ENCODE peak calls at places on chromosomes 11 and 22, in five cellular contexts. B is GM23338, Z is colonic mucosa, E is uterus, K is pancreas. M is an unnamed sample. For H3K36me3 and H3K4me1, the result is how much of the 10 kb centered on the place peaks cover.

GRCh38 chr22:27588273-27588672 is 213.3 kb downstream of the MN1 start:
- DNase-seq in K (no peak), E (no peak), Z (no peak), B (no peak), M (no peak)

GRCh38 chr11:16963316-16963876 is 50.8 kb downstream of the PLEKHA7 start:
- DNase-seq in K (no peak), E (no peak), B (no peak), Z (no peak), M (no peak)

GRCh38 chr11:64932324-64932723 is 3.4 kb downstream of the GPHA2 start:
- DNase-seq in E (no peak), B (no peak), K (no peak), Z (no peak), M (no peak)

GRCh38 chr11:25860677-25861445 is 471.1 kb upstream of the ANO3 start:
- DNase-seq in B (no peak), K (no peak), E (no peak), Z (peak), M (no peak)

GRCh38 chr11:94732617-94733292 is 35.4 kb upstream of the AMOTL1 start:
- DNase-seq in E (peak), K (no peak), B (no peak), Z (no peak), M (no peak)

GRCh38 chr11:123235117-123235686 is 40.2 kb upstream of the CLMP start:
- DNase-seq in Z (peak), K (peak), B (peak), E (peak), M (no peak)

GRCh38 chr11:37788141-37788877 is 1190.3 kb upstream of the RAG2 start:
- DNase-seq in K (no peak), Z (no peak), B (no peak), E (no peak), M (no peak)

GRCh38 chr22:23525510-23525909 is 54.6 kb downstream of the IGLL1 start:
- DNase-seq in B (no peak), Z (no peak), E (no peak), K (no peak), M (peak)

GRCh38 chr11:102577723-102578122 is 47.2 kb upstream of the MMP7 start:
- DNase-seq in E (no peak), B (no peak), K (no peak), Z (no peak), M (no peak)

GRCh38 chr11:35330924-35331323 is 88.4 kb downstream of the SLC1A2 start:
- DNase-seq in B (no peak), E (no peak), Z (no peak), K (no peak), M (no peak)

GRCh38 chr11:8913961-8914660 is 3.1 kb downstream of the AKIP1 start:
- DNase-seq in E (peak), Z (no peak), B (peak), K (no peak), M (no peak)

GRCh38 chr11:61889831-61890230 is 1.5 kb downstream of the FADS3 start:
- DNase-seq in K (peak), Z (no peak), E (no peak), B (no peak), M (no peak)

GRCh38 chr22:31134688-31135087 is 5.6 kb downstream of the PLA2G3 start:
- DNase-seq in K (no peak), E (no peak), Z (no peak), B (no peak), M (no peak)

GRCh38 chr22:49956418-49956770 is 4.2 kb upstream of the PIM3 start:
- DNase-seq in B (no peak), K (peak), E (no peak), Z (no peak), M (peak)

GRCh38 chr22:47337161-47337621 is 574.7 kb downstream of the TBC1D22A start:
- DNase-seq in Z (no peak), E (no peak), K (no peak), B (no peak), M (no peak)

GRCh38 chr11:35013514-35014191 is 97.2 kb downstream of the PDHX start:
- DNase-seq in B (no peak), K (no peak), E (no peak), Z (no peak), M (no peak)

GRCh38 chr11:126132319-126132718 is 69.7 kb upstream of the CDON start:
- DNase-seq in E (peak), Z (no peak), B (no peak), K (no peak), M (peak)

GRCh38 chr11:2095542-2095941 is 43.6 kb downstream of the IGF2 start:
- DNase-seq in Z (no peak), K (peak), B (no peak), E (no peak), M (no peak)

GRCh38 chr11:119696378-119697157 is 32.4 kb downstream of the NECTIN1 start:
- DNase-seq in E (no peak), B (peak), Z (peak), K (peak), M (no peak)

GRCh38 chr11:10920205-10920604 is 62.4 kb upstream of the ZBED5 start:
- DNase-seq in Z (no peak), E (no peak), K (no peak), B (no peak), M (no peak)

GRCh38 chr22:45286854-45287551 is 2.3 kb downstream of the UPK3A start:
- DNase-seq in K (no peak), E (no peak), Z (no peak), B (no peak), M (no peak)

GRCh38 chr11:10021563-10021962 is 272.5 kb downstream of the SBF2 start:
- DNase-seq in E (no peak), B (peak), K (no peak), Z (no peak), M (no peak)

DNA sequence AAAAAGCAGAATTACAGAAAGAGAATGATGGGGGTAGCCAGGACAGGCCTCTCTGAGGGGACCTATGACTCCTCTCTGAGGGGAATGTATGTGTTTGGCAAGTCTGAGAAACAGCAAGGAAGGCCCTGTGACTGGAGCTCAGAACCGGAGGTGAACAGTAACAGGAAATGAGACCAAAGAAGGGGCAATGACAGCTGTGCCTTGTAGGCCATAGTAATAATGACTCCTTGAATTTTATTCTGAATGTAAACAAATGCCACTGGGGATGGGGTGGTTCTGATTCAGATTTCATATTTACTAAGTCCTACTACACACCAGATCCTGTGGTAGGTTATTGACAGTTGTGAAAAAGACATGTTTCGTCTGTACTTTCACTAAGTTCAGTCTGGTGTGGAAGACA is 52.8 kb upstream of the APOA1 start:
- DNase-seq in B (no peak), E (no peak), K (no peak), Z (no peak), M (no peak)
- H3K27ac ChIP-seq in B (no peak), E (no peak), K (no peak), Z (no peak), M (peak)

DNA sequence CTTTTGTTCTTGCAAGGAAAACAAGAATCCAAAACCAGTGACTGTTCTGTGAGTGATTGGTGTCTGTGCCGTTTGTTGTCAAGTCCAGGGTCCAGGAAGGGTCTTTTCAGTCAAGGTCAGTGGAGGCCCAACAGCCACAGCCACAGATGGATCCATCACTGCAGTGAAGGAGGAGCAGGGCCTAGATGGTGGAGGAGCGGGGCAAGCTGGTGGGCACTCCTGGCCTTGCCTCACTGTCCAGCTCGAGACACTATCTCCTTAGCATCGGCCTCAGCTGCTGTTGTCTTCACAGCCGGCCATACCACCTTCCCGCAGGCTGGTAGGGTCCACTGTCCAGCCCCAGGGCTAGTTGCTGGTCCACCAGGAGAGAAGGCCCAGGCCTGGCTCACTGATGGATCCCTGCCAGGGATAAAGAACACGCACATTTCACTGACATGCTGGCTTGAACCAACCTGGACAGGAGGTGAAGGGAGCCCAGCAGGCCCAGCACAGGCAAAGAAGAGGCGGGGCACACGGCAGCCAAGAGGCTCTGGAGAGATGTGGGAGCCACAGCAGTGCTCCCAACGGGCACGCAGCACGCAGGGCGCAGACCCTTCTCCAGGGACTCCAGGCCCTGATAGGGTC is 15.2 kb downstream of the POLR3H start:
- DNase-seq in K (no peak), Z (no peak), E (no peak), B (no peak), M (no peak)
- H3K36me3 ChIP-seq in K (under half), Z (under half), E (under half), B (under half), M (half or more)

GRCh38 chr11:76772100-76772782 is 10.9 kb upstream of the TSKU start:
- DNase-seq in B (no peak), K (no peak), Z (no peak), E (peak), M (no peak)
- H3K4me1 ChIP-seq in B (under half), K (under half), Z (under half), E (under half), M (under half)

GRCh38 chr11:66967670-66968425 is 7.3 kb upstream of the C11orf86 start:
- DNase-seq in B (no peak), K (no peak), Z (peak), E (peak), M (no peak)

GRCh38 chr11:66970808-66971442 is 4.2 kb upstream of the C11orf86 start:
- DNase-seq in Z (no peak), K (no peak), E (peak), B (no peak), M (no peak)

GRCh38 chr11:66971483-66971882 is 3.6 kb upstream of the C11orf86 start:
- DNase-seq in Z (no peak), B (no peak), E (no peak), K (no peak), M (no peak)

GRCh38 chr11:66970371-66970807 is 4.7 kb upstream of the C11orf86 start:
- DNase-seq in Z (no peak), B (no peak), E (no peak), K (no peak), M (no peak)

DNA sequence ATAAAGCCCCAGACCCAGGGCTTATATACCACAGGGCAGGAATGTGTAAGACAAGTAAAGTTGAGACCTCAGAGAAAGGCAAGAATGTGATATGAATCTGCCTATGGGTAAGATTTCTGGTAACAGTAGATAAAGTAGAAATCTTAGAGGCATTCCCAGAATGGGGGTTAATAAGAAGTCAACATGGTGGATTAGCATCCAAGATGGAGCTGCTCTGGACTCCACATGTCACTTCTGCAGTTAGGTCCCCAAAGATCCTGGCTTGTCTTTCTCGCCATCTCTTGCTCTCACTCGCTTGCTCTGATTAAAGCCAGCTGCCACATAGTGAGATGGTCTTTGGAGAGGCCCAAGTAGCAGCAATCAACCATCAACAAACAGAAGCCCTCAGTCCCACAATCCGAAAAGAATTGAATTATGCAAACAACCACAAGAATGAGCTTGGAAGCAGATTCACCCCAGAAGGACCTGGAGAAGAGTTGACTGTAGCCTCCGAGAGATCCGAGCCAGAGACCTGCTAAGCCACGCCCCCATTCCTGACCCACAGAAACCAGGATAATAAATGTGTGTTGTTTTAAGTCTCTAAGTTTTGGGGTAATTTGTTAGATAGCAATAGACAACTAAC is 5.4 kb upstream of the C11orf86 start:
- DNase-seq in E (no peak), Z (no peak), B (no peak), K (no peak), M (no peak)
- H3K27ac ChIP-seq in E (no peak), Z (peak), B (no peak), K (no peak), M (no peak)

GRCh38 chr11:71145368-71145767 is 107.0 kb downstream of the SHANK2 start:
- DNase-seq in Z (no peak), K (no peak), B (no peak), E (no peak), M (no peak)

GRCh38 chr11:71146846-71147245 is 105.5 kb downstream of the SHANK2 start:
- DNase-seq in B (no peak), E (no peak), Z (no peak), K (no peak), M (no peak)

GRCh38 chr11:71144736-71145135 is 107.6 kb downstream of the SHANK2 start:
- DNase-seq in K (no peak), B (no peak), E (no peak), Z (no peak), M (no peak)

GRCh38 chr11:71147331-71147730 is 105.0 kb downstream of the SHANK2 start:
- DNase-seq in K (no peak), Z (no peak), E (no peak), B (no peak), M (no peak)

GRCh38 chr11:71145988-71146824 is 106.2 kb downstream of the SHANK2 start:
- DNase-seq in E (no peak), Z (no peak), K (no peak), B (no peak), M (no peak)
- H3K36me3 ChIP-seq in E (under half), Z (under half), K (under half), B (under half), M (under half)